ENCODE peak calls at places on chromosomes 6 and 20, in seven cellular contexts. C is iris pigment epithelial cell; O is activated T-cell treated with anti-CD3 and anti-CD28 coated beads, Interleukin-2, amount 50 U/mL, for 72 hours; S is suprapubic skin; Y is left ventricle myocardium inferior; E is K562; V is NCI-H1105. Q is an unnamed sample.

GRCh38 chr20:21105429-21106170 is 558 bp downstream of the LINC00237 start:
- DNase-seq in S (no peak), V (no peak), O (peak), E (no peak), C (no peak), Y (no peak), Q (peak)

GRCh38 chr20:59628171-59628570 is 23.8 kb downstream of the PHACTR3 start:
- DNase-seq in C (no peak), V (no peak), S (no peak), O (no peak), E (no peak), Y (no peak), Q (no peak)

GRCh38 chr6:20711518-20711917 is 177.3 kb downstream of the CDKAL1 start:
- DNase-seq in O (no peak), V (no peak), Y (no peak), S (no peak), C (peak), E (no peak), Q (no peak)

GRCh38 chr6:148177589-148178233 is 164.9 kb upstream of the SASH1 start:
- DNase-seq in E (peak), V (peak), C (peak), S (peak), Y (peak), O (peak), Q (no peak)

GRCh38 chr6:43076928-43077809 is 1.1 kb downstream of the PTK7 start:
- DNase-seq in V (peak), O (no peak), E (no peak), S (no peak), C (no peak), Y (no peak), Q (no peak)

GRCh38 chr20:43794326-43794725 is 67.5 kb upstream of the GTSF1L start:
- DNase-seq in E (no peak), S (no peak), O (no peak), Y (no peak), C (no peak), V (no peak), Q (no peak)

GRCh38 chr6:149648148-149649145 is at the start of gene KATNA1:
- DNase-seq in E (peak), S (peak), O (peak), V (peak), C (peak), Y (peak), Q (peak)

GRCh38 chr6:53302678-53303360 is 45.9 kb downstream of the ELOVL5 start:
- DNase-seq in V (no peak), C (peak), O (no peak), E (no peak), Y (no peak), S (no peak), Q (no peak)

GRCh38 chr6:111478749-111479148 is 4.3 kb downstream of the REV3L start:
- DNase-seq in E (peak), C (peak), O (no peak), Y (no peak), S (no peak), V (no peak), Q (no peak)

GRCh38 chr20:40080059-40080652 is 608.9 kb downstream of the MAFB start:
- DNase-seq in V (no peak), O (no peak), C (no peak), E (no peak), Y (no peak), S (no peak), Q (no peak)

GRCh38 chr6:53623497-53623896 is 42.1 kb downstream of the KLHL31 start:
- DNase-seq in V (no peak), Y (no peak), O (no peak), S (no peak), C (peak), E (no peak), Q (no peak)

GRCh38 chr20:4401601-4402000 is 320.1 kb upstream of the PRND start:
- DNase-seq in O (no peak), E (no peak), S (no peak), Y (no peak), C (peak), V (no peak), Q (no peak)

GRCh38 chr20:6718660-6719059 is 48.8 kb upstream of the BMP2 start:
- DNase-seq in E (no peak), V (no peak), C (peak), S (no peak), Y (no peak), O (no peak), Q (no peak)

GRCh38 chr20:51812861-51813260 is 10.5 kb upstream of the SALL4 start:
- DNase-seq in O (no peak), Y (no peak), S (no peak), V (no peak), E (no peak), C (no peak), Q (no peak)

GRCh38 chr6:146972526-146972925 is 231.7 kb upstream of the STXBP5 start:
- DNase-seq in V (no peak), E (no peak), S (no peak), C (no peak), Y (no peak), O (no peak), Q (no peak)

GRCh38 chr6:165917576-165917975 is 250.1 kb downstream of the TBXT start:
- DNase-seq in S (no peak), V (no peak), O (no peak), Y (no peak), E (no peak), C (no peak), Q (no peak)

GRCh38 chr6:57435475-57436163 is 118.2 kb downstream of the PRIM2 start:
- DNase-seq in S (no peak), E (no peak), Y (no peak), C (no peak), V (no peak), O (no peak), Q (no peak)

GRCh38 chr6:137755284-137755683 is 111.8 kb upstream of the TNFAIP3 start:
- DNase-seq in E (no peak), V (no peak), O (no peak), Y (no peak), C (no peak), S (no peak), Q (no peak)

GRCh38 chr6:163923658-163924411 is 509.3 kb downstream of the QKI start:
- DNase-seq in C (no peak), V (no peak), Y (no peak), S (no peak), E (no peak), O (no peak), Q (no peak)

GRCh38 chr20:36569847-36570429 is 3.5 kb upstream of the TGIF2 start:
- DNase-seq in E (peak), O (no peak), C (peak), S (no peak), Y (no peak), V (no peak), Q (no peak)

GRCh38 chr20:6525447-6526303 is 241.8 kb upstream of the BMP2 start:
- DNase-seq in E (no peak), Y (no peak), C (peak), O (no peak), S (no peak), V (no peak), Q (no peak)

GRCh38 chr6:108564178-108564577 is 3.5 kb downstream of the FOXO3 start:
- DNase-seq in Y (no peak), E (no peak), S (no peak), C (peak), V (no peak), O (peak), Q (no peak)

GRCh38 chr6:52872031-52872430 is 31.4 kb upstream of the GSTA5 start:
- DNase-seq in O (no peak), Y (no peak), E (no peak), V (no peak), S (no peak), C (no peak), Q (no peak)

GRCh38 chr6:149766156-149766768 is 16.7 kb downstream of the PCMT1 start:
- DNase-seq in V (no peak), E (no peak), Y (no peak), O (no peak), S (no peak), C (peak), Q (no peak)

GRCh38 chr20:61997891-61998290 is 67.8 kb downstream of the TAF4 start:
- DNase-seq in O (no peak), S (no peak), C (no peak), V (no peak), Y (no peak), E (no peak), Q (no peak)

GRCh38 chr6:132132420-132132819 is 181.2 kb upstream of the CCN2 start:
- DNase-seq in V (no peak), E (no peak), C (peak), Y (no peak), O (no peak), S (no peak), Q (no peak)

GRCh38 chr6:130602151-130602770 is 224.9 kb upstream of the SMLR1 start:
- DNase-seq in E (no peak), S (no peak), V (no peak), Y (no peak), C (peak), O (peak), Q (no peak)

GRCh38 chr6:161100072-161100471 is 108.5 kb downstream of the MAP3K4 start:
- DNase-seq in S (no peak), O (no peak), Y (no peak), C (no peak), E (no peak), V (no peak), Q (no peak)

GRCh38 chr20:54155736-54156317 is 18.0 kb downstream of the CYP24A1 start:
- DNase-seq in V (no peak), Y (no peak), O (no peak), E (no peak), S (no peak), C (no peak), Q (no peak)

GRCh38 chr6:129774697-129775447 is 64.9 kb upstream of the ARHGAP18 start:
- DNase-seq in V (peak), O (peak), C (peak), S (peak), Y (peak), E (peak), Q (peak)

GRCh38 chr20:3927486-3928291 is 38.5 kb downstream of the PANK2 start:
- DNase-seq in S (no peak), E (no peak), Y (no peak), V (peak), O (no peak), C (peak), Q (no peak)

GRCh38 chr6:89729818-89730217 is 89.8 kb downstream of the MDN1 start:
- DNase-seq in V (no peak), S (no peak), Y (no peak), O (no peak), C (no peak), E (no peak), Q (no peak)

GRCh38 chr6:125747589-125748533 is 1.6 kb upstream of the HEY2 start:
- DNase-seq in O (peak), C (no peak), Y (peak), V (peak), E (peak), S (peak), Q (no peak)

Q was measured in type B pancreatic cell.